ENCODE peak calls at places on chromosomes 13 and 19, in nine cellular contexts. Y, P, B, J, G, C, V, N and A are unnamed samples.

GRCh38 chr13:92547256-92547655 is 679.4 kb upstream of the GPC6 start:
- DNase-seq in C (no peak), B (no peak), Y (no peak), J (peak), P (no peak), N (no peak), V (no peak), G (no peak), A (no peak)

GRCh38 chr19:28019371-28019770 is 1193.6 kb downstream of the UQCRFS1 start:
- DNase-seq in J (no peak), C (no peak), G (no peak), Y (peak), V (no peak), B (no peak), P (no peak), N (no peak), A (no peak)

GRCh38 chr13:48976677-48977625 is 1.2 kb downstream of the FNDC3A start:
- DNase-seq in V (no peak), P (peak), N (no peak), G (no peak), C (no peak), B (peak), Y (no peak), J (no peak), A (no peak)

GRCh38 chr13:35475960-35476943 is at the start of gene MAB21L1:
- DNase-seq in Y (peak), P (peak), V (no peak), J (peak), N (peak), B (no peak), C (peak), G (peak), A (no peak)

GRCh38 chr13:42116225-42116624 is 67.8 kb downstream of the DGKH start:
- DNase-seq in P (no peak), C (no peak), V (no peak), Y (no peak), B (no peak), G (no peak), N (no peak), J (peak), A (no peak)

GRCh38 chr13:111354789-111355188 is 34.3 kb downstream of the TEX29 start:
- DNase-seq in G (no peak), Y (no peak), B (no peak), V (no peak), P (no peak), N (no peak), J (no peak), C (no peak), A (no peak)

GRCh38 chr19:411723-412355 is 2.9 kb upstream of the C2CD4C start:
- DNase-seq in Y (no peak), G (no peak), B (no peak), J (no peak), C (no peak), V (peak), P (no peak), N (no peak), A (no peak)

GRCh38 chr13:113273856-113274590 is 23.0 kb upstream of the LAMP1 start:
- DNase-seq in J (peak), N (no peak), Y (no peak), G (peak), C (no peak), P (no peak), B (no peak), V (no peak), A (no peak)

GRCh38 chr19:14085309-14085995 is at the start of gene C19orf67:
- DNase-seq in Y (no peak), P (no peak), N (no peak), G (no peak), V (no peak), J (no peak), B (no peak), C (no peak), A (no peak)

GRCh38 chr19:39363909-39364457 is 21.8 kb downstream of the SAMD4B start:
- DNase-seq in N (no peak), G (peak), V (peak), C (no peak), J (no peak), P (no peak), Y (no peak), B (no peak), A (no peak)